ENCODE peak calls at places on chromosomes 4 and X, in five cellular contexts. O, J, M, Q and A are unnamed samples.

GRCh38 chrX:105527759-105528158 is 294.6 kb upstream of the NRK start:
- DNase-seq in J (no peak), Q (no peak), O (no peak), M (no peak), A (no peak)

GRCh38 chrX:113947548-113947947 is 636.3 kb upstream of the HTR2C start:
- DNase-seq in Q (no peak), M (peak), J (no peak), O (peak), A (peak)

GRCh38 chr4:1628892-1629703 is 55.0 kb downstream of the FAM53A start:
- DNase-seq in M (peak), Q (no peak), O (peak), J (peak), A (peak)

GRCh38 chr4:17787315-17787714 is 5.9 kb upstream of the FAM184B start:
- DNase-seq in M (no peak), Q (no peak), O (no peak), J (no peak), A (no peak)

GRCh38 chr4:146524663-146525062 is 2.9 kb upstream of the SLC10A7 start:
- DNase-seq in J (no peak), Q (no peak), M (no peak), O (no peak), A (no peak)

GRCh38 chrX:46308106-46308505 is 237.1 kb downstream of the ZNF674 start:
- DNase-seq in J (no peak), O (no peak), M (no peak), Q (no peak), A (no peak)

GRCh38 chr4:25021206-25021605 is 9.5 kb downstream of the LGI2 start:
- DNase-seq in J (no peak), M (peak), O (no peak), Q (no peak), A (no peak)

GRCh38 chrX:54089191-54089590 is 44.9 kb upstream of the PHF8 start:
- DNase-seq in O (no peak), J (no peak), Q (no peak), M (no peak), A (no peak)

GRCh38 chr4:69518543-69519198 is 23.0 kb upstream of the UGT2B4 start:
- DNase-seq in J (no peak), Q (no peak), M (no peak), O (no peak), A (no peak)

GRCh38 chr4:8725071-8725841 is 132.7 kb downstream of the CPZ start:
- DNase-seq in M (no peak), J (peak), Q (no peak), O (no peak), A (no peak)

GRCh38 chr4:99186029-99186428 is 33.0 kb downstream of the ADH6 start:
- DNase-seq in M (no peak), O (no peak), Q (no peak), J (no peak), A (no peak)

GRCh38 chr4:92969650-92970370 is 666.0 kb downstream of the GRID2 start:
- DNase-seq in J (no peak), M (peak), Q (no peak), O (no peak), A (no peak)

GRCh38 chr4:153573881-153574807 is 108.0 kb downstream of the TMEM131L start:
- DNase-seq in J (peak), Q (no peak), M (peak), O (peak), A (peak)

GRCh38 chr4:103887191-103887590 is 167.4 kb upstream of the TACR3 start:
- DNase-seq in M (no peak), J (no peak), Q (no peak), O (no peak), A (no peak)

GRCh38 chr4:179626687-179627086 is 2184.4 kb upstream of the AGA start:
- DNase-seq in O (no peak), Q (no peak), J (no peak), M (peak), A (peak)

GRCh38 chrX:7149421-7149820 is 1.5 kb upstream of the PUDP start:
- DNase-seq in Q (no peak), M (no peak), O (no peak), J (no peak), A (no peak)

GRCh38 chrX:41265615-41266014 is 68.3 kb upstream of the DDX3X start:
- DNase-seq in Q (no peak), O (peak), M (no peak), J (no peak), A (no peak)

GRCh38 chrX:10634681-10635161 is 14.3 kb upstream of the MID1 start:
- DNase-seq in M (no peak), J (no peak), Q (no peak), O (no peak), A (no peak)

GRCh38 chr4:152189451-152190179 is 346.3 kb downstream of the FBXW7 start:
- DNase-seq in J (no peak), Q (peak), M (no peak), O (no peak), A (no peak)

GRCh38 chrX:15738686-15739016 is 581 bp downstream of the CA5B start:
- DNase-seq in M (no peak), O (no peak), Q (no peak), J (no peak), A (no peak)

GRCh38 chr4:116872308-116872707 is 213.1 kb downstream of the TRAM1L1 start:
- DNase-seq in Q (no peak), M (no peak), O (no peak), J (no peak), A (no peak)

GRCh38 chrX:125205918-125206665 is 113.6 kb upstream of the TEX13C start:
- DNase-seq in J (peak), Q (no peak), O (no peak), M (no peak), A (no peak)

GRCh38 chr4:163344147-163345050 is 707 bp downstream of the NPY5R start:
- DNase-seq in Q (no peak), O (no peak), M (no peak), J (peak), A (peak)

GRCh38 chrX:42714981-42715688 is 62.8 kb downstream of the PPP1R2C start:
- DNase-seq in Q (no peak), O (peak), J (peak), M (peak), A (peak)

GRCh38 chr4:9901262-9901661 is 119.8 kb downstream of the DRD5 start:
- DNase-seq in M (no peak), O (no peak), Q (no peak), J (no peak), A (no peak)

GRCh38 chrX:38662640-38663039 is 101.3 kb downstream of the TSPAN7 start:
- DNase-seq in J (no peak), O (no peak), Q (no peak), M (no peak), A (no peak)

GRCh38 chrX:38660395-38661179 is 99.2 kb downstream of the TSPAN7 start:
- DNase-seq in M (peak), O (no peak), Q (no peak), J (no peak), A (no peak)

GRCh38 chrX:38661561-38661960 is 100.2 kb downstream of the TSPAN7 start:
- DNase-seq in O (no peak), J (no peak), Q (peak), M (no peak), A (no peak)

GRCh38 chrX:38666909-38667308 is 105.6 kb downstream of the TSPAN7 start:
- DNase-seq in M (no peak), O (no peak), Q (no peak), J (no peak), A (no peak)

GRCh38 chrX:38664285-38664684 is 102.9 kb downstream of the TSPAN7 start:
- DNase-seq in Q (no peak), O (peak), J (peak), M (peak), A (peak)
- TF ChIP-seq FOXM1 in Q (no peak), O (no peak), J (no peak), M (no peak), A (no peak)

DNA sequence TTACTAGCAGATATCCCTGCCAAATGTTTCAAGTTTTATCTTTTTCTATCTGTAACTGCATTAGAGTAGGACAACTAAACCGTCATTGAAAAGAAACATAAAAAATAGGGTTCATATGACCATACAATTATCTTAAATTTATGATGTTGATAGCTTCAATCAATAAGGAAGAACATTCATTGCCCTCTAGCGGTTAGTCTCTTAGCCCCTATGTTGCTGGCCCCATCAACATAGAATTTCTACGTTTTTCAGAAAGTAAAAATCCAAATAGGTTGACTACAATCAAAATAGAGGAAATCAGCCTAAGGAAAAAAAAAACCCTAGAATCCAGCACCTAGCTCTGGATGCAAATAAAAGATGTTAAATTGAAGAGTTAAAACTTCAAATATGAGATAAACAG is 225.1 kb upstream of the ITM2A start:
- DNase-seq in O (no peak), M (no peak), Q (no peak), J (peak), A (no peak)
- TF ChIP-seq FOXM1 in O (no peak), M (no peak), Q (no peak), J (no peak), A (no peak)

GRCh38 chr4:40747436-40747835 is 2.3 kb upstream of the NSUN7 start:
- DNase-seq in O (no peak), M (no peak), J (no peak), Q (no peak), A (peak)

GRCh38 chr4:40745585-40745984 is 4.2 kb upstream of the NSUN7 start:
- DNase-seq in M (no peak), J (no peak), Q (no peak), O (no peak), A (no peak)

GRCh38 chr4:40744218-40744617 is 5.5 kb upstream of the NSUN7 start:
- DNase-seq in Q (no peak), M (no peak), O (no peak), J (no peak), A (no peak)

GRCh38 chr4:40750461-40751258 is 905 bp downstream of the NSUN7 start:
- DNase-seq in M (no peak), J (peak), Q (no peak), O (no peak), A (no peak)

DNA sequence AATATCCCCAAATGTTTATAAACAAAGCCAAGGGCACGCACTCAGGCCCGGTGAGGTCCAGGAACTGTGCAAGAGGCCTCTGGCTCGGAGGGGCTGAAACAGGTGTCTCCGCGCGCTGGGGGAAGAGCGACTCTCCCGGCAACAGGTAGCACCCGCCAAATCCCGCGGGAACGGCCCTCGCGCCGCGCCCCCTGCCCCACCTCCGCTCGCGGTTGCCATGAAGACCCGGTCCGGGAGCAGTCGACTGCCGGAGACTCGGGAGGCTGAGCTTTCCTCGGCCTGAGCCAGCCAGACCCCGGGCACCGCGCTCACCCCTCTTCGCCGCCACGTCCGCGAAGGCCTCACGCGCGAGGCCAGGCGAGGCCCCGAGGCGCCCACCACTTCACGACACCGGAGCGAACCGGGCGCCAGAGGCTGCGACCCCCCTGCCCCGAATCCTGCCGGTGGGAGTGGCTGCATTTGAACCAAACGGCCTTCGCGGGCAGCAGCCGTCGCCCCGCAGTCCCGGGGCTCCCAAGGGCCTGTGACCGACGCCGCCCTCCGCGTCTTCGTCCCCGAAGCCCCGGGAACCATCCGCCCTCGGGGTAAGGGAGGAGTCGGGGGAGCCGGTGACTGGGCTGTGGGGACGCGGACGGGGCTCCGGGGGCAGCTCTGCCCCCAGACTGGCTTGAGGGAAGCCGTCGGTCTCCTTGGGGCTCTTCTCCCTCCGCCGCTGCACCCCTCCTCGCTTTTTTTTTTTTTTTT is at the start of gene NSUN7:
- DNase-seq in O (no peak), M (no peak), J (peak), Q (no peak), A (no peak)
- TF ChIP-seq FOXM1 in O (no peak), M (no peak), J (no peak), Q (no peak), A (no peak)

GRCh38 chr4:3312362-3312761 is 19.5 kb downstream of the RGS12 start:
- DNase-seq in O (no peak), J (no peak), Q (no peak), M (no peak), A (no peak)

GRCh38 chr4:3310301-3311094 is 17.7 kb downstream of the RGS12 start:
- DNase-seq in O (no peak), M (no peak), J (no peak), Q (no peak), A (no peak)

GRCh38 chr4:3311489-3312171 is 18.8 kb downstream of the RGS12 start:
- DNase-seq in M (no peak), Q (no peak), J (no peak), O (no peak), A (no peak)

GRCh38 chr4:3313139-3313538 is 20.3 kb downstream of the RGS12 start:
- DNase-seq in J (no peak), M (no peak), Q (no peak), O (no peak), A (no peak)

DNA sequence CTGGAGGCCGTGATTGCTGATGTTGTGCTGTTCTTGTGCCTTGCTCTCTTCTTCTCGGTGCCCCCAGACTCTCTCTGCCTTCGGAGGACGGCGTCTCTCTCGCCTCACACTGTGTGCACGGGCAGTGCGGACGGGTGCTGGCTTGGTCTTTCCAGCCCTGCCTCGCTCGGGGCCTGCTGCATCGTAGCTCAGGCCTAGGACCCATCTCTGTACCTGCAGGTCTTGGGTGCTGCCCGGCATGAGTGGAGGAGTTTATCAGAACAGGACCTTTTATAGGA is 18.2 kb downstream of the RGS12 start:
- DNase-seq in J (no peak), M (no peak), O (no peak), Q (no peak), A (no peak)
- TF ChIP-seq FOXM1 in J (no peak), M (no peak), O (no peak), Q (no peak), A (no peak)

GRCh38 chr4:28558871-28559270 is 1698.2 kb downstream of the STIM2 start:
- DNase-seq in M (no peak), J (no peak), O (no peak), Q (no peak), A (no peak)
- TF ChIP-seq FOXM1 in M (no peak), J (no peak), O (no peak), Q (no peak), A (no peak)

GRCh38 chr4:46124773-46125172 is 919 bp upstream of the GABRG1 start:
- DNase-seq in O (peak), J (peak), M (no peak), Q (no peak), A (no peak)
- TF ChIP-seq FOXM1 in O (no peak), J (no peak), M (no peak), Q (no peak), A (no peak)

GRCh38 chrX:155027509-155028066 is 944 bp downstream of the FUNDC2 start:
- DNase-seq in J (no peak), Q (no peak), M (peak), O (peak), A (peak)
- TF ChIP-seq FOXM1 in J (no peak), Q (no peak), M (no peak), O (no peak), A (no peak)

DNA sequence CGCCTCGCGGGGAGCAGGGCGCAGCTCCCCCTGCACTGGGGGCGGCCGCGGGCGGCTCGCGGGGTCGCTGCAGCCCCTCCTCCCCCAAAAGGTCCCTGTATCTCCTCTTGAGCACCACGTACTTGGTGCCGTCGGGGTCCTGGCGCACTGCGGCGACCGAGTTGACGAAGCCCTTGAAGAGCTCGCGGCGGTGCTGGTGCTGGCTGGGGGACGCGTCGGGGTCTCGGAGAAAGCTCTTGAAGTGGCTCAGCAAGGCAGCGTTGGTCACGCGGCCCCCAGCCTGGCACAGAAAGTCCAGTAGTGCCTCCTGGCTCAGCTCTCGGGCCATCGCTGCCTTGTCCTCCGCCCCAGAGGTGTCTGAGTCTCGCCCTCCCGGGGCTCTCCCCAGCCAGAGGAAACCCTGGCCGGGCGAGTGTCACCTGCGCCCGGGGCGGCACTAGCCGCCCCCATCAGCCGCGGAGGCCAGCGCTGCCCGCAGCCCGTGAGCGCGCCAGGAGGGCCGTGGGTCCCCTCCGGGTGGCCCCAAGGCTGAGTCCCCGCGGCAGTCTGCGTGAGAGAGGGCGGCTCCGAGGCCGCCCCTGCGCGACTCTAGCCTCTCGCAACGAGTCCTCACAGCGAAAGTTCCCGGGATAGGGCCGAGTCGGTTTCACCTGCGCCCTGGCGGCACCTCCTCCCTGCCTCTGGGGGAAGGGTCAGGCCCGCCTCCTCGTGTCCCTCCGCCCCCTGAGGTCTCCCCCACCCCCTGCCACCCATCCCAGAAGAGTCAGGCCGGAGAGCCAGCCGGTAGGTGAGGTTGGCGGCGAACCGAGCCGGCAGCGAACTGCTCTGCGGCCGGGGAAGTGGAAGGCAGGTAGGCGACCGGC is at the start of gene SOWAHB:
- DNase-seq in O (no peak), M (peak), J (peak), Q (no peak), A (no peak)
- TF ChIP-seq FOXM1 in O (no peak), M (no peak), J (no peak), Q (no peak), A (no peak)

GRCh38 chr4:82865592-82865991 is 25.4 kb downstream of the SEC31A start:
- DNase-seq in Q (no peak), M (peak), J (no peak), O (no peak), A (no peak)
- TF ChIP-seq FOXM1 in Q (no peak), M (no peak), J (no peak), O (no peak), A (no peak)